ENCODE peak calls at places on chromosomes 4 and X, in six cellular contexts. One of them, this sample, is unnamed.

GRCh38 chr4:63787326-63787725 is 621.9 kb downstream of the TECRL start:
- DNase-seq in colonic mucosa: no peak
- DNase-seq in stomach: no peak
- DNase-seq in endodermal cell: peak; percentile 49
- DNase-seq in cardiac fibroblast: no peak
- DNase-seq in GM06990: no peak
- DNase-seq in this sample: no peak

GRCh38 chrX:107716045-107716684 is 59.4 kb downstream of the TSC22D3 start:
- DNase-seq in colonic mucosa: no peak
- DNase-seq in stomach: no peak
- DNase-seq in endodermal cell: peak; percentile 89
- DNase-seq in cardiac fibroblast: peak; percentile 37
- DNase-seq in GM06990: peak; percentile 56
- DNase-seq in this sample: peak; percentile 41

GRCh38 chr4:24604558-24605214 is 20.3 kb upstream of the DHX15 start:
- DNase-seq in colonic mucosa: no peak
- DNase-seq in stomach: no peak
- DNase-seq in endodermal cell: no peak
- DNase-seq in cardiac fibroblast: peak; percentile 4
- DNase-seq in GM06990: no peak
- DNase-seq in this sample: no peak

GRCh38 chr4:120630432-120630831 is 292.1 kb downstream of the PRDM5 start:
- DNase-seq in colonic mucosa: no peak
- DNase-seq in stomach: no peak
- DNase-seq in endodermal cell: no peak
- DNase-seq in cardiac fibroblast: no peak
- DNase-seq in GM06990: no peak
- DNase-seq in this sample: no peak

GRCh38 chr4:16443504-16444088 is 217.3 kb upstream of the TAPT1 start:
- DNase-seq in colonic mucosa: peak; percentile 17
- DNase-seq in stomach: no peak
- DNase-seq in endodermal cell: no peak
- DNase-seq in cardiac fibroblast: peak; percentile 61
- DNase-seq in GM06990: no peak
- DNase-seq in this sample: peak; percentile 40

GRCh38 chrX:139691493-139691842 is 16.5 kb downstream of the MCF2 start:
- DNase-seq in colonic mucosa: no peak
- DNase-seq in stomach: no peak
- DNase-seq in endodermal cell: no peak
- DNase-seq in cardiac fibroblast: peak; percentile 5
- DNase-seq in GM06990: peak; percentile 5
- DNase-seq in this sample: no peak

GRCh38 chr4:186078977-186079697 is 10.2 kb downstream of the TLR3 start:
- DNase-seq in colonic mucosa: no peak
- DNase-seq in stomach: no peak
- DNase-seq in endodermal cell: peak; percentile 84
- DNase-seq in cardiac fibroblast: no peak
- DNase-seq in GM06990: no peak
- DNase-seq in this sample: no peak

GRCh38 chr4:55154933-55155332 is 29.5 kb upstream of the KDR start:
- DNase-seq in colonic mucosa: no peak
- DNase-seq in stomach: no peak
- DNase-seq in endodermal cell: no peak
- DNase-seq in cardiac fibroblast: no peak
- DNase-seq in GM06990: no peak
- DNase-seq in this sample: no peak

GRCh38 chr4:119490335-119490734 is 138.3 kb downstream of the PDE5A start:
- DNase-seq in colonic mucosa: no peak
- DNase-seq in stomach: no peak
- DNase-seq in endodermal cell: peak; percentile 63
- DNase-seq in cardiac fibroblast: peak; percentile 29
- DNase-seq in GM06990: no peak
- DNase-seq in this sample: no peak

GRCh38 chr4:113013746-113014145 is 35.7 kb upstream of the ANK2 start:
- DNase-seq in colonic mucosa: no peak
- DNase-seq in stomach: no peak
- DNase-seq in endodermal cell: no peak
- DNase-seq in cardiac fibroblast: peak; percentile 14
- DNase-seq in GM06990: no peak
- DNase-seq in this sample: no peak

GRCh38 chrX:261167-261857 is 19.9 kb upstream of the PLCXD1 start:
- DNase-seq in colonic mucosa: peak; percentile 15
- DNase-seq in stomach: peak; percentile 51
- DNase-seq in endodermal cell: peak; percentile 83
- DNase-seq in cardiac fibroblast: peak; percentile 52
- DNase-seq in GM06990: no peak
- DNase-seq in this sample: no peak

GRCh38 chr4:69881173-69881773 is 21.3 kb upstream of the SULT1E1 start:
- DNase-seq in colonic mucosa: peak; percentile 31
- DNase-seq in stomach: peak; percentile 35
- DNase-seq in endodermal cell: no peak
- DNase-seq in cardiac fibroblast: peak; percentile 79
- DNase-seq in GM06990: no peak
- DNase-seq in this sample: peak; percentile 2

GRCh38 chr4:104591505-104591904 is 96.8 kb upstream of the CXXC4 start:
- DNase-seq in colonic mucosa: no peak
- DNase-seq in stomach: no peak
- DNase-seq in endodermal cell: peak; percentile 92
- DNase-seq in cardiac fibroblast: no peak
- DNase-seq in GM06990: no peak
- DNase-seq in this sample: no peak

GRCh38 chr4:76804060-76804459 is 93.9 kb downstream of the SOWAHB start:
- DNase-seq in colonic mucosa: no peak
- DNase-seq in stomach: no peak
- DNase-seq in endodermal cell: no peak
- DNase-seq in cardiac fibroblast: peak; percentile 46
- DNase-seq in GM06990: no peak
- DNase-seq in this sample: no peak

GRCh38 chrX:134364711-134365110 is 95.3 kb upstream of the HPRT1 start:
- DNase-seq in colonic mucosa: no peak
- DNase-seq in stomach: no peak
- DNase-seq in endodermal cell: no peak
- DNase-seq in cardiac fibroblast: no peak
- DNase-seq in GM06990: no peak
- DNase-seq in this sample: no peak

GRCh38 chr4:113768952-113769351 is 7.4 kb upstream of the CAMK2D start:
- DNase-seq in colonic mucosa: no peak
- DNase-seq in stomach: no peak
- DNase-seq in endodermal cell: no peak
- DNase-seq in cardiac fibroblast: no peak
- DNase-seq in GM06990: no peak
- DNase-seq in this sample: no peak

GRCh38 chrX:50165727-50166126 is 35.1 kb downstream of the AKAP4 start:
- DNase-seq in colonic mucosa: no peak
- DNase-seq in stomach: no peak
- DNase-seq in endodermal cell: no peak
- DNase-seq in cardiac fibroblast: no peak
- DNase-seq in GM06990: no peak
- DNase-seq in this sample: no peak

GRCh38 chr4:182593864-182594263 is 323.3 kb downstream of the DCTD start:
- DNase-seq in colonic mucosa: no peak
- DNase-seq in stomach: no peak
- DNase-seq in endodermal cell: no peak
- DNase-seq in cardiac fibroblast: peak; percentile 77
- DNase-seq in GM06990: no peak
- DNase-seq in this sample: no peak

GRCh38 chr4:38939150-38939549 is 71.5 kb downstream of the FAM114A1 start:
- DNase-seq in colonic mucosa: no peak
- DNase-seq in stomach: no peak
- DNase-seq in endodermal cell: no peak
- DNase-seq in cardiac fibroblast: no peak
- DNase-seq in GM06990: peak; percentile 68
- DNase-seq in this sample: peak; percentile 74

GRCh38 chrX:67872958-67873357 is 329.1 kb downstream of the AR start:
- DNase-seq in colonic mucosa: no peak
- DNase-seq in stomach: no peak
- DNase-seq in endodermal cell: no peak
- DNase-seq in cardiac fibroblast: no peak
- DNase-seq in GM06990: no peak
- DNase-seq in this sample: no peak

DNA sequence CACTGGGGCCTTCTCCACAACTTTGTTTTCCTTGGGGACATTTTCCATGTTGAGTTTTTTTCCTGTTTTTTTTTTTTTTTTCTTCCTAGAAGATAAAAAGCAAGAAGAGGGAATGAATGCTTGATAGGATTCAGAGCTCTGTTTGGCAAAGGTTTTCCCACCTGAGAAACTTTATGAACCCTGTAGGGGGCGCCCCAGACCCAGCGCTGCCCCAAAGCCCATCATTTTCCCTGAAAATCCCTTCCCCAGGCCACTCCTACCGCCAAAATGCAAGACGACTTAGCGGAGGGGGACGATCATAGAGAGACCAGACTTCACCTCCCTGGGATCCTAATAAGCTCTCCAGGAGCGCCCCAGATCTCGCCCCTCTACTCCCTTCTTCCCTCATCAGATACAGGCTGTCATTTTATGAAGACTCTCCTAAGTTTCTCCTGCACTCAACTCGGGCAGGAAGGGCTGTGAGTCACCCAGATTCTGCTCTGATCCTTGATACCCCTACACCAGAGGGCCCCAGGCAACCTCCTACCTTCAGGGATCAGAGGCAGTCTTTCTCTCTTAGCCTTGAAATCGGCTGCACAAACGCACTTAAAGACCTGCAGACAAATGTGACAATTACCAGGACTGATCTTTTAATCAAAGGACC is 1.4 kb downstream of the BEX5 start:
- DNase-seq in colonic mucosa: peak; percentile 17
- DNase-seq in stomach: no peak
- DNase-seq in endodermal cell: peak; percentile 78
- DNase-seq in cardiac fibroblast: no peak
- DNase-seq in GM06990: no peak
- DNase-seq in this sample: no peak
- TF ChIP-seq CTCF in colonic mucosa: no peak
- TF ChIP-seq CTCF in stomach: peak; percentile 18
- TF ChIP-seq CTCF in endodermal cell: peak; percentile 75
- TF ChIP-seq CTCF in cardiac fibroblast: no peak
- TF ChIP-seq CTCF in GM06990: peak; percentile 41
- TF ChIP-seq CTCF in this sample: peak; percentile 17

DNA sequence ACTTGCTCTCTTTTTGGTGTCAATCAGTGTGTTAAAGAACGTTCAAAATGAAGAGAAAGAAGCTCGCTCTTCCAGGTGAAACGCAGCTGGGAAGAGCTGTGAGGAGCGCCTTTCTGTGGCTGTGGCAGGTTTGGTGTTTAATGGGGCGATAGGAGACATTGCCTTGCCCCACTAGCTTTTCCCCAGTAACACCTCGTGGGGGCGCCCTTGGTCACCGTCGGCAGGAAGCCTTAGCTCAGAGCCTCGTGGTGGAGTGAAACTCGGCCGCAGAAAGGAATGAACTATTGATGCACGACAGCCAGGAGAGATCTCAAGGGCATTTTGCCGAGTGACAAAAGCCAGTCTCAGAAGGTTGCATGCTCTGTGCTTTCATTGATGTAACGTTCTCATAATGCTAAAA is 65.1 kb downstream of the GPR143 start:
- DNase-seq in colonic mucosa: no peak
- DNase-seq in stomach: no peak
- DNase-seq in endodermal cell: peak; percentile 56
- DNase-seq in cardiac fibroblast: no peak
- DNase-seq in GM06990: no peak
- DNase-seq in this sample: no peak
- TF ChIP-seq CTCF in colonic mucosa: no peak
- TF ChIP-seq CTCF in stomach: no peak
- TF ChIP-seq CTCF in endodermal cell: peak; percentile 52
- TF ChIP-seq CTCF in cardiac fibroblast: no peak
- TF ChIP-seq CTCF in GM06990: no peak
- TF ChIP-seq CTCF in this sample: no peak

GRCh38 chrX:154382483-154383069 is 3.5 kb downstream of the EMD start:
- DNase-seq in colonic mucosa: no peak
- DNase-seq in stomach: no peak
- DNase-seq in endodermal cell: no peak
- DNase-seq in cardiac fibroblast: no peak
- DNase-seq in GM06990: no peak
- DNase-seq in this sample: no peak

GRCh38 chrX:154381271-154381670 is 2.2 kb downstream of the EMD start:
- DNase-seq in colonic mucosa: no peak
- DNase-seq in stomach: no peak
- DNase-seq in endodermal cell: no peak
- DNase-seq in cardiac fibroblast: no peak
- DNase-seq in GM06990: no peak
- DNase-seq in this sample: no peak

GRCh38 chrX:154383359-154384283 is 4.5 kb downstream of the EMD start:
- DNase-seq in colonic mucosa: no peak
- DNase-seq in stomach: no peak
- DNase-seq in endodermal cell: no peak
- DNase-seq in cardiac fibroblast: peak; percentile 33
- DNase-seq in GM06990: no peak
- DNase-seq in this sample: no peak

GRCh38 chrX:154380787-154381186 is 1.7 kb downstream of the EMD start:
- DNase-seq in colonic mucosa: no peak
- DNase-seq in stomach: no peak
- DNase-seq in endodermal cell: no peak
- DNase-seq in cardiac fibroblast: no peak
- DNase-seq in GM06990: no peak
- DNase-seq in this sample: no peak

DNA sequence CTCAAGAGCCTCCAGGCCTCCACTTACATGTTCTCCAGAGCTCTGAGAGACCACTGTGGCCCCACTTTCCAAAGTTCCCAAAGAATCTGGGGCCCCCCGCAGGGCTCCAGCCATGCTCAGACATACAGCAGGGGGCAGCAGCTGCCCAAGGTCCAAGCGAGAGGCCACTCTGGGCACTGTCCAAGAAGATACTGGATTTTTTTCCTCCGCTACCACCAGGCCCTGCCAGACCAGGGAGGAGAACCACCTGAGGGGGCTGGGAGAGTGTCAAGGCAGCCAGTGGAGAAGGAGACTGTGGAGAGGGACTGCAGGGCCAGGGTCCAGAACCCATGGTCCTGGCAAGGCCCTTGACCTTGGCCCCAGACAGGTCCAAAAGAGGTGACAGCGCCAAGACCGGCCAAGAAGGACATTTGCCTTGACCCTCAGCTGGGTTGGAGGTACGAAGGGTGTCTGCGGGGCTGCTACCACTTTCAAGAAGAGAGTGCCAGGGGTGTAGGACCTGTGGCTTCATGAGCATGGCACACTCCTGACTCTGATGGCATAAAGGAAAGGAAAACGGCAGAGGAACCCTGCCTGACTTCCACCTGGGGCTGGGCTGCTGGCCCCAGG is 5.3 kb downstream of the EMD start:
- DNase-seq in colonic mucosa: no peak
- DNase-seq in stomach: no peak
- DNase-seq in endodermal cell: no peak
- DNase-seq in cardiac fibroblast: peak; percentile 43
- DNase-seq in GM06990: no peak
- DNase-seq in this sample: no peak
- TF ChIP-seq CTCF in colonic mucosa: no peak
- TF ChIP-seq CTCF in stomach: no peak
- TF ChIP-seq CTCF in endodermal cell: peak; percentile 51
- TF ChIP-seq CTCF in cardiac fibroblast: peak; percentile 42
- TF ChIP-seq CTCF in GM06990: peak; percentile 26
- TF ChIP-seq CTCF in this sample: peak; percentile 15

DNA sequence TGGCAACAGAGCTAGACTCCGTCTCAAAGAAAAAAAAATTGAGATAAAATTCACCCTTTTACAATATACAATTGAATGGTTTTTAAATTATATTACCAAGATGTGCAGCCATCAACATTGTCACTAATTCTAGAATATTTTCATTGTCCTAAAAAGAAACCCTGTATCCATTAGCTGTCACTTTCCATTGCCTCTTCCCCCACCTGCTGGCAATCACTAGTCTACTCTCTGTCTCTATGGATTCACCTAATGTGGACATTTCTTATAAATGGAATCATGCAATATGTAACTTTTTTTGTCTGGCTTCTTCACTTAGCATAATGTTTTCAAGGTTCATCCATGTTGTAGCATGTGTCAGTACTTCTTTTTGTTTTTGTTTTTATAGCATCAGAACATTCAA is 20.8 kb downstream of the ABHD18 start:
- DNase-seq in colonic mucosa: no peak
- DNase-seq in stomach: no peak
- DNase-seq in endodermal cell: no peak
- DNase-seq in cardiac fibroblast: no peak
- DNase-seq in GM06990: no peak
- DNase-seq in this sample: no peak
- TF ChIP-seq CTCF in colonic mucosa: no peak
- TF ChIP-seq CTCF in stomach: no peak
- TF ChIP-seq CTCF in endodermal cell: no peak
- TF ChIP-seq CTCF in cardiac fibroblast: no peak
- TF ChIP-seq CTCF in GM06990: no peak
- TF ChIP-seq CTCF in this sample: no peak